ENCODE peak calls at places on chromosomes 16 and 17, in ten cellular contexts. U is fibroblast of mammary gland; N is WTC11; F is BE2C; W is brain microvascular endothelial cell; O is A549; D is stimulated activated CD8-positive, alpha-beta memory T cell treated with anti-CD3 and anti-CD28 coated beads, Interleukin-7, amount 100 ng/mL, for 1 hour; P is uterus; R is brain pericyte; A is T-helper 2 cell. S is an unnamed sample.

GRCh38 chr17:36682804-36683203 is 81.4 kb downstream of the MRM1 start:
- DNase-seq in U (no peak), N (no peak), F (no peak), W (no peak), O (no peak), D (no peak), P (no peak), R (no peak), A (no peak), S (no peak)

GRCh38 chr17:60087882-60088669 is 9.4 kb upstream of the HEATR6 start:
- DNase-seq in U (peak), N (no peak), F (no peak), W (peak), O (peak), D (no peak), P (no peak), R (peak), A (no peak), S (no peak)

GRCh38 chr17:45223541-45224528 is 2.1 kb downstream of the FMNL1 start:
- DNase-seq in U (no peak), N (no peak), F (peak), W (no peak), O (no peak), D (no peak), P (no peak), R (no peak), A (peak), S (no peak)

GRCh38 chr17:48307814-48308411 is 122.1 kb downstream of the SKAP1 start:
- DNase-seq in U (peak), N (peak), F (peak), W (peak), O (peak), D (no peak), P (peak), R (peak), A (peak), S (peak)

GRCh38 chr17:42266918-42267766 is 9.0 kb downstream of the STAT5B start:
- DNase-seq in U (peak), N (no peak), F (no peak), W (peak), O (peak), D (no peak), P (no peak), R (peak), A (peak), S (no peak)

GRCh38 chr17:72657467-72658317 is 434.8 kb downstream of the SLC39A11 start:
- DNase-seq in U (peak), N (peak), F (no peak), W (no peak), O (peak), D (no peak), P (no peak), R (no peak), A (no peak), S (no peak)

GRCh38 chr17:48632579-48633265 is 6.6 kb upstream of the HOXB9 start:
- DNase-seq in U (no peak), N (no peak), F (no peak), W (no peak), O (no peak), D (no peak), P (no peak), R (no peak), A (no peak), S (no peak)

GRCh38 chr16:86846136-86846535 is 267.8 kb downstream of the FOXL1 start:
- DNase-seq in U (peak), N (no peak), F (no peak), W (peak), O (no peak), D (no peak), P (no peak), R (no peak), A (no peak), S (no peak)

GRCh38 chr16:85239871-85240270 is 127.6 kb upstream of the CIBAR2 start:
- DNase-seq in U (no peak), N (no peak), F (no peak), W (no peak), O (no peak), D (no peak), P (no peak), R (no peak), A (no peak), S (no peak)

GRCh38 chr16:84759906-84760305 is 59.9 kb upstream of the CRISPLD2 start:
- DNase-seq in U (no peak), N (no peak), F (no peak), W (no peak), O (no peak), D (no peak), P (no peak), R (no peak), A (no peak), S (no peak)

GRCh38 chr17:27384721-27385120 is 71.5 kb upstream of the KSR1 start:
- DNase-seq in U (peak), N (no peak), F (no peak), W (no peak), O (no peak), D (no peak), P (no peak), R (no peak), A (no peak), S (no peak)

GRCh38 chr16:88013766-88014165 is 62.5 kb downstream of the BANP start:
- DNase-seq in U (no peak), N (no peak), F (no peak), W (no peak), O (no peak), D (no peak), P (no peak), R (no peak), A (no peak), S (no peak)

GRCh38 chr17:66302761-66303626 is 581 bp downstream of the PRKCA start:
- DNase-seq in U (peak), N (peak), F (peak), W (peak), O (peak), D (no peak), P (peak), R (no peak), A (peak), S (peak)

GRCh38 chr17:28983286-28984240 is 22.3 kb downstream of the SEZ6 start:
- DNase-seq in U (no peak), N (no peak), F (no peak), W (no peak), O (no peak), D (no peak), P (no peak), R (no peak), A (no peak), S (no peak)

GRCh38 chr17:75442168-75443103 is 14.0 kb upstream of the TMEM94 start:
- DNase-seq in U (no peak), N (no peak), F (no peak), W (no peak), O (no peak), D (no peak), P (no peak), R (no peak), A (no peak), S (no peak)

GRCh38 chr17:61249649-61250301 is 149.9 kb upstream of the TBX2 start:
- DNase-seq in U (no peak), N (no peak), F (no peak), W (no peak), O (no peak), D (no peak), P (no peak), R (no peak), A (no peak), S (no peak)

GRCh38 chr16:14600164-14600563 is 29.9 kb downstream of the PARN start:
- DNase-seq in U (peak), N (no peak), F (no peak), W (peak), O (peak), D (no peak), P (no peak), R (no peak), A (no peak), S (no peak)

GRCh38 chr16:5776876-5777275 is 679.3 kb upstream of the EEF2KMT start:
- DNase-seq in U (no peak), N (no peak), F (no peak), W (no peak), O (no peak), D (no peak), P (no peak), R (no peak), A (no peak), S (no peak)

GRCh38 chr17:50501906-50502642 is 6.2 kb upstream of the MYCBPAP start:
- DNase-seq in U (no peak), N (no peak), F (no peak), W (no peak), O (no peak), D (no peak), P (no peak), R (no peak), A (no peak), S (no peak)